ENCODE peak calls at places on chromosomes 7 and 10, in five cellular contexts. C is right atrium auricular region, K is gastrocnemius medialis, Z is IMR-90, W is lower lobe of right lung. E is an unnamed sample. For H3K36me3, the result is how much of the 10 kb centered on the place peaks cover.

GRCh38 chr7:85621286-85621685 is 434.4 kb upstream of the SEMA3D start:
- DNase-seq in C (no peak), K (no peak), Z (no peak), W (no peak), E (no peak)

GRCh38 chr10:120474956-120475355 is 17.9 kb downstream of the PLPP4 start:
- DNase-seq in C (no peak), K (no peak), Z (no peak), W (no peak), E (no peak)

GRCh38 chr10:34504534-34504933 is 310.6 kb downstream of the PARD3 start:
- DNase-seq in C (no peak), K (no peak), Z (peak), W (no peak), E (no peak)

GRCh38 chr10:11685787-11686218 is 56.4 kb upstream of the ECHDC3 start:
- DNase-seq in C (peak), K (peak), Z (peak), W (peak), E (peak)

GRCh38 chr10:10662720-10663467 is 354.8 kb upstream of the CELF2 start:
- DNase-seq in C (no peak), K (no peak), Z (no peak), W (no peak), E (no peak)

GRCh38 chr10:3348561-3348960 is 176.0 kb upstream of the PITRM1 start:
- DNase-seq in C (no peak), K (no peak), Z (no peak), W (no peak), E (no peak)

GRCh38 chr10:31041011-31041410 is 9.3 kb upstream of the ZNF438 start:
- DNase-seq in C (no peak), K (no peak), Z (peak), W (no peak), E (no peak)

GRCh38 chr7:30226593-30227268 is 57.7 kb upstream of the ZNRF2 start:
- DNase-seq in C (no peak), K (peak), Z (no peak), W (peak), E (no peak)

GRCh38 chr7:23332193-23332592 is 33.1 kb downstream of the MALSU1 start:
- DNase-seq in C (no peak), K (no peak), Z (peak), W (no peak), E (no peak)

GRCh38 chr7:28112883-28113540 is 67.6 kb downstream of the JAZF1 start:
- DNase-seq in C (no peak), K (peak), Z (no peak), W (no peak), E (no peak)

GRCh38 chr10:71547841-71548493 is 151.2 kb downstream of the CDH23 start:
- DNase-seq in C (peak), K (peak), Z (peak), W (peak), E (no peak)

GRCh38 chr10:125213541-125214282 is 53.3 kb upstream of the CTBP2 start:
- DNase-seq in C (no peak), K (no peak), Z (no peak), W (no peak), E (no peak)

GRCh38 chr7:66306243-66306642 is 101.1 kb downstream of the TPST1 start:
- DNase-seq in C (no peak), K (no peak), Z (peak), W (no peak), E (no peak)

GRCh38 chr10:76125900-76126299 is 694.5 kb downstream of the LRMDA start:
- DNase-seq in C (no peak), K (no peak), Z (no peak), W (no peak), E (no peak)
- H3K36me3 ChIP-seq in C (under half), K (under half), Z (under half), W (under half), E (under half)

GRCh38 chr7:157006829-157007469 is 3.5 kb downstream of the MNX1 start:
- DNase-seq in C (no peak), K (no peak), Z (no peak), W (no peak), E (no peak)
- H3K4me3 ChIP-seq in C (no peak), K (no peak), Z (no peak), W (no peak), E (no peak)

DNA sequence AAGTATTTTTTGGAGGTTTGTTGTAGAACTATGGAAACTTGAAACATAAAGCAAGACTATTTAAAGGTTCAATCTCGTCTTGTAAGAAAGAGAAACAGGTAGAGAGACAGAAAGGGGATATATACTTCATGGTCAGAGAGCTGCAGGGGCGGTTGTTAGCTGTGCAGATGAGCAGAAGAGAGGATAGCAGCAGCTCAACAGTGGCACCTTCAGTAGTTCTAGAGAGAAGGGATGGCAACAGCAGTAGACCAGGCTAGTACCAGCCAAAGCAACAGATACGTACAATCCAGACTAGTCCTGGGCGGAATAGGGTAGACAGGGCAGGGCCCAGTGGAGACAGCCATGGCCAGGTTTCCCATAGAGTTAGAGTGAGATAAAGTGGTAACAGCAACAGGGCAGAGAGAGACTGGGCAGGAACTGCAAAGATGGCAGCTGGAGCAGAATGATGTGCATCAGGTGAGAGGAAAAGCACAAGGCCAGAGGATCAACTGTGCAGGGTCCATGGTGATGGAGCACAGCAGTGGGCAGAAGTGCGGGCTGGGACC is 145.2 kb downstream of the FRMD4A start:
- DNase-seq in C (no peak), K (no peak), Z (peak), W (no peak), E (peak)
- H3K27ac ChIP-seq in C (no peak), K (no peak), Z (no peak), W (no peak), E (peak)

GRCh38 chr7:44678468-44679179 is 70.0 kb upstream of the ZMIZ2 start:
- DNase-seq in C (no peak), K (peak), Z (peak), W (no peak), E (no peak)
- H3K36me3 ChIP-seq in C (half or more), K (half or more), Z (under half), W (half or more), E (half or more)

GRCh38 chr7:18356195-18356645 is 139.3 kb upstream of the HDAC9 start:
- DNase-seq in C (no peak), K (no peak), Z (peak), W (no peak), E (no peak)

GRCh38 chr7:18357691-18358090 is 137.9 kb upstream of the HDAC9 start:
- DNase-seq in C (no peak), K (no peak), Z (peak), W (no peak), E (no peak)

GRCh38 chr7:18354108-18354507 is 141.4 kb upstream of the HDAC9 start:
- DNase-seq in C (no peak), K (no peak), Z (no peak), W (no peak), E (no peak)

GRCh38 chr7:18352339-18353255 is 143.0 kb upstream of the HDAC9 start:
- DNase-seq in C (no peak), K (peak), Z (peak), W (no peak), E (no peak)

GRCh38 chr7:18354686-18355085 is 140.9 kb upstream of the HDAC9 start:
- DNase-seq in C (no peak), K (no peak), Z (peak), W (no peak), E (no peak)
- H3K4me3 ChIP-seq in C (no peak), K (no peak), Z (no peak), W (no peak), E (no peak)

GRCh38 chr10:45379891-45380540 is 6.0 kb downstream of the ALOX5 start:
- DNase-seq in C (no peak), K (peak), Z (no peak), W (peak), E (no peak)
- H3K27ac ChIP-seq in C (peak), K (no peak), Z (no peak), W (peak), E (no peak)